ENCODE peak calls at places on chromosomes 5 and 9, in four cellular contexts. O is SK-N-SH, A is HCT116, M is HepG2. W is an unnamed sample.

GRCh38 chr5:43484049-43484849 is 584 bp upstream of the TMEM267 start:
- DNase-seq in O (peak; percentile 83), A (peak; percentile 51), M (peak; percentile 69), W (peak; percentile 74)

GRCh38 chr5:96080557-96080956 is 118.9 kb upstream of the ELL2 start:
- DNase-seq in O (no peak), A (no peak), M (no peak), W (no peak)

GRCh38 chr5:6188976-6189375 is 189.4 kb downstream of the MED10 start:
- DNase-seq in O (no peak), A (no peak), M (no peak), W (no peak)

GRCh38 chr9:97740848-97741821 is 44.0 kb upstream of the XPA start:
- DNase-seq in O (peak; percentile 75), A (no peak), M (no peak), W (peak; percentile 46)

GRCh38 chr5:2262620-2263019 is 379.9 kb upstream of the IRX4 start:
- DNase-seq in O (no peak), A (no peak), M (no peak), W (no peak)

GRCh38 chr9:100111235-100111634 is 12.2 kb downstream of the INVS start:
- DNase-seq in O (no peak), A (no peak), M (no peak), W (no peak)

GRCh38 chr5:170552486-170553122 is 48.8 kb downstream of the KCNIP1 start:
- DNase-seq in O (no peak), A (no peak), M (no peak), W (no peak)

GRCh38 chr5:180343846-180344327 is 9.2 kb downstream of the GFPT2 start:
- DNase-seq in O (peak; percentile 60), A (no peak), M (no peak), W (no peak)

GRCh38 chr5:54243483-54244080 is 66.8 kb downstream of the ARL15 start:
- DNase-seq in O (peak; percentile 49), A (peak; percentile 27), M (peak; percentile 31), W (peak; percentile 31)

GRCh38 chr5:80076131-80077101 is 41.3 kb downstream of the THBS4 start:
- DNase-seq in O (peak; percentile 39), A (no peak), M (no peak), W (peak; percentile 51)

GRCh38 chr5:22754155-22754554 is 99.0 kb downstream of the CDH12 start:
- DNase-seq in O (no peak), A (no peak), M (no peak), W (no peak)

GRCh38 chr5:143057580-143057999 is 287.4 kb downstream of the ARHGAP26 start:
- DNase-seq in O (no peak), A (no peak), M (no peak), W (no peak)

GRCh38 chr5:82351754-82352145 is 73.6 kb upstream of the RPS23 start:
- DNase-seq in O (peak; percentile 63), A (peak; percentile 61), M (peak; percentile 73), W (peak; percentile 76)

GRCh38 chr9:2307480-2307879 is 292.3 kb downstream of the SMARCA2 start:
- DNase-seq in O (no peak), A (no peak), M (no peak), W (no peak)

GRCh38 chr9:85898288-85898802 is 42.6 kb upstream of the NAA35 start:
- DNase-seq in O (no peak), A (no peak), M (no peak), W (no peak)

GRCh38 chr5:8984386-8984785 is 561.5 kb downstream of the SEMA5A start:
- DNase-seq in O (no peak), A (no peak), M (no peak), W (no peak)

GRCh38 chr9:121055642-121056143 is 5.6 kb upstream of the C5 start:
- DNase-seq in O (no peak), A (no peak), M (peak; percentile 83), W (peak; percentile 38)

GRCh38 chr9:31390352-31391025 is 994.0 kb upstream of the ACO1 start:
- DNase-seq in O (no peak), A (no peak), M (no peak), W (no peak)

DNA sequence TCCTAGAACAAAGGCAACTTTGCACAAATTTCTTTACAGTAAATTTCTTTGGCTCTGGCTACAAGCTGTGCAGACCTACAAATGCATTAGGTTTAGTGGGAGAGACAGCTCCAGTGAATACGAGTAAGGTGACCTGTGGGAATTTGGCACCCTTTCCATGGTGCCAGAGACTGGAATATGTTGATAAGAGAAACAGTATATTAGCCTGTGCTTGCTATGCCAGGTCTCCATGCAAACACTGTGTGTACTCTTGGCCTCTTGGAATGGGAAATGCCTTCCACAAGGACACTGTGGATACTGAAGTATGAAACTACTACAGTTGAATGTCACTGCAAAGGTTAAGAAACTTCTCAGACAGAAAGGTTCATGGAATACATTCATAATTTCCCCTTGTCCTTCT is 458.5 kb downstream of the IRX1 start:
- DNase-seq in O (no peak), A (no peak), M (no peak), W (no peak)
- TF ChIP-seq ELF1 in O (no peak), A (no peak), M (no peak), W (no peak)

DNA sequence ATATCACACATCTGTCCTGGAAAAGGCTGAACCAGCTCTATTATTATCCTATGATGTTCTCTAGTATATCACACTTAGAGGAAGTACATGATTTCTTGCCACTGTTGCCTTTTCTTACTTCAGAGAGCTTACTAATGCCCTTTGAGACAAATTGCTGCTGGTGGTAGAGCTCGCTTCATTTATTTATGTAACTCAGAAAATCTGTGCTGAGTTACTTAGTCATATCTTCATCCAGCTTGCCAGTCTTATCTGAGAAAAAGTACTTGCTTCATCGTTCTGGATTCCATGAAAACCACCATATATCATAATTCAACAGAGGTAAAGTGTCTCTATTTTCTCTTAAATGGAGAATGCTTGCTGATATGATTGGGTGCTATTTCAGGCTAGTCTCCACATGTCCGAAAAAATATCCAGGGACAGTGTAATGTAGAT is 26.6 kb downstream of the PTPDC1 start:
- DNase-seq in O (no peak), A (no peak), M (no peak), W (no peak)
- TF ChIP-seq JUND in O (peak; percentile 4), A (no peak), M (no peak), W (peak; percentile 56)

GRCh38 chr9:111250836-111251452 is 79.1 kb downstream of the OR2K2 start:
- DNase-seq in O (no peak), A (no peak), M (no peak), W (no peak)
- TF ChIP-seq ELF1 in O (no peak), A (no peak), M (no peak), W (no peak)

GRCh38 chr9:127983847-127984289 is 3.1 kb upstream of the EEIG1 start:
- DNase-seq in O (no peak), A (no peak), M (no peak), W (no peak)
- TF ChIP-seq JUND in O (no peak), A (no peak), M (no peak), W (no peak)

GRCh38 chr9:101376117-101376866 is 8.5 kb downstream of the BAAT start:
- DNase-seq in O (no peak), A (no peak), M (no peak), W (no peak)
- TF ChIP-seq ELF1 in O (no peak), A (no peak), M (no peak), W (no peak)

GRCh38 chr5:41246376-41246775 is 33.0 kb upstream of the C6 start:
- DNase-seq in O (no peak), A (peak; percentile 39), M (no peak), W (no peak)
- TF ChIP-seq JUND in O (peak; percentile 63), A (peak; percentile 78), M (no peak), W (no peak)

DNA sequence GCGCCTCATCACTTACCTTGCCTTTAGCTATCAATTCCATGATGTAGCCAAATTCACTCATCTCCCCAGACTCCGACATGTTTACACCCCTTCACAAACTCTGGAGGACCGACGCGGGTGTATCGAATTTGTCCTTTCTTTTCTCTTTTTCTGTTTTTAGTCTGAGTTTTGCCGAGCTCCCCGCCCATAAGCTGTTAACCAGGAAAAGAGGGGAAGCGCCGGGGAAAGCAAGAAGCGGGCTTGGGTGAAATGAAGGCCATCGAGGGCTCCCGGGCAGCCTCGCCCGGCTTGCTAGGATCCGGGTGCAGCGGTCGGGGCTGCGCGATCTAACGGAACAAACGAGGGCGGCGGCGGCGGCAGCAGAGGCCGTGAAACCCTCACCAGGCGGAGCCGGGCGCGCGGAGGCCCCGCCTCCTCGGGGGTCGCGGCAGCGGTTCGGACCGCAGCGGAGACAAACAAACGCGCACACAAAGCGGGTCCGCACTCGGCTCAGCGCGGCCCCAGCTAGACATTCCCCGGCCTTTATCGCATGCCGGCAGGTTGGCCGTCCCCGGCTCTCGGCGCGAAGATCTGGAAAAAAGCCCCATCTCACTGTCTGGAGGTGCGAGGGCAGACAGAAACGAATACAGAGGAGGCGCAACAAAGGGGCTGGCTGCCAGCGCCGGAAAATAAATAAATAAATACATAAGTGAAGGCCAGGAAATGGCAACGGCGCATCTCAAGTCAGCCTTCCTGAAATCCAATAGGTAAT is 10.4 kb upstream of the TRIM36 start:
- DNase-seq in O (peak; percentile 94), A (no peak), M (no peak), W (no peak)
- TF ChIP-seq ELF1 in O (no peak), A (no peak), M (no peak), W (no peak)

GRCh38 chr5:19855453-19855852 is 132.5 kb downstream of the CDH18 start:
- DNase-seq in O (no peak), A (no peak), M (no peak), W (no peak)

GRCh38 chr5:19855031-19855430 is 133.0 kb downstream of the CDH18 start:
- DNase-seq in O (no peak), A (no peak), M (no peak), W (no peak)

GRCh38 chr5:19859020-19859419 is 129.0 kb downstream of the CDH18 start:
- DNase-seq in O (no peak), A (no peak), M (no peak), W (no peak)

GRCh38 chr5:19855929-19856328 is 132.1 kb downstream of the CDH18 start:
- DNase-seq in O (no peak), A (no peak), M (no peak), W (no peak)

DNA sequence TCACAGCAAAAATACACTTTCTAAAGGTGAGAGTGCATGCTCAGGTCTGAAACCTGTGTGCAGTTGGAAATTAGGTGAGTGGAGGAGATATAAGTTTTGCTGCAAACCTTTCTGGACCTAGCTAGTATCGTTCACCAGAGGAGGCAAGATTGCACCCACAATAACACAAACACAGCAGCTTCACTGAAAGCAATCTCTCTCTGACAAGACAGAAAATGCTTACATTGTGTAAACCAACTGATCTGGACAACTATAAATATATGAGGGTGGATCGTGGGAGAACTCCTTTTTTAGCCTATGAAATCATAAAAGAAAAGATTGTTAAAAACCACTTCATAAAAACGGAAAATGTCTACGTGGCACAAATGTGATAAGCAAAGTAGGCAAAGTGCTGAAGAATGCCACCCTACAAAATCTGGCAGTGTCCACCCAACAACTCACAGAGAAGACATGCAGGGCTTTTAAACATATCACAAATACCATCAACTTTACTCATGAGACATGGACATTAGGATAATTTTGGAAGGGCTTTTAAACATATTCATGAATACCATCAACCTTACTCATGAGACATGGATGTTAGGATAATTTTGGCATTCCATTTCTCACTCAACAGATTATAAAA is 134.3 kb downstream of the CDH18 start:
- DNase-seq in O (no peak), A (no peak), M (no peak), W (no peak)
- TF ChIP-seq JUND in O (peak; percentile 96), A (no peak), M (no peak), W (no peak)

GRCh38 chr9:89427621-89428221 is 70.2 kb downstream of the SEMA4D start:
- DNase-seq in O (no peak), A (no peak), M (no peak), W (no peak)
- TF ChIP-seq ELF1 in O (no peak), A (no peak), M (no peak), W (no peak)

W was measured in K562.